ENCODE peak calls at places on chromosomes 16 and 17, in ten cellular contexts. One of them, this sample, is unnamed.

GRCh38 chr16:66568355-66568754 is 2.1 kb downstream of the CMTM1 start:
- DNase-seq in prostate gland: no peak
- DNase-seq in pancreas: no peak
- DNase-seq in cardiac muscle cell: no peak
- DNase-seq in hepatocyte: no peak
- DNase-seq in A549: no peak
- DNase-seq in right lobe of liver: no peak
- DNase-seq in body of pancreas: no peak
- DNase-seq in heart right ventricle: no peak
- DNase-seq in tibial artery: no peak
- DNase-seq in this sample: no peak

GRCh38 chr17:80095038-80095843 is 6.1 kb upstream of the GAA start:
- DNase-seq in prostate gland: no peak
- DNase-seq in pancreas: peak
- DNase-seq in cardiac muscle cell: no peak
- DNase-seq in hepatocyte: peak
- DNase-seq in A549: no peak
- DNase-seq in right lobe of liver: no peak
- DNase-seq in body of pancreas: no peak
- DNase-seq in heart right ventricle: no peak
- DNase-seq in tibial artery: no peak
- DNase-seq in this sample: no peak

GRCh38 chr16:77298638-77299360 is 99.6 kb downstream of the SYCE1L start:
- DNase-seq in prostate gland: no peak
- DNase-seq in pancreas: no peak
- DNase-seq in cardiac muscle cell: no peak
- DNase-seq in hepatocyte: peak
- DNase-seq in A549: peak
- DNase-seq in right lobe of liver: no peak
- DNase-seq in body of pancreas: no peak
- DNase-seq in heart right ventricle: no peak
- DNase-seq in tibial artery: no peak
- DNase-seq in this sample: peak

GRCh38 chr17:33021731-33022408 is 30.2 kb downstream of the SPACA3 start:
- DNase-seq in prostate gland: no peak
- DNase-seq in pancreas: no peak
- DNase-seq in cardiac muscle cell: peak
- DNase-seq in hepatocyte: no peak
- DNase-seq in A549: no peak
- DNase-seq in right lobe of liver: no peak
- DNase-seq in body of pancreas: no peak
- DNase-seq in heart right ventricle: no peak
- DNase-seq in tibial artery: no peak
- DNase-seq in this sample: no peak

GRCh38 chr16:81576696-81577095 is 132.1 kb downstream of the CMIP start:
- DNase-seq in prostate gland: no peak
- DNase-seq in pancreas: no peak
- DNase-seq in cardiac muscle cell: no peak
- DNase-seq in hepatocyte: no peak
- DNase-seq in A549: no peak
- DNase-seq in right lobe of liver: no peak
- DNase-seq in body of pancreas: no peak
- DNase-seq in heart right ventricle: no peak
- DNase-seq in tibial artery: no peak
- DNase-seq in this sample: no peak

GRCh38 chr16:11178424-11178823 is 77.6 kb downstream of the SOCS1 start:
- DNase-seq in prostate gland: no peak
- DNase-seq in pancreas: no peak
- DNase-seq in cardiac muscle cell: no peak
- DNase-seq in hepatocyte: no peak
- DNase-seq in A549: no peak
- DNase-seq in right lobe of liver: no peak
- DNase-seq in body of pancreas: no peak
- DNase-seq in heart right ventricle: no peak
- DNase-seq in tibial artery: no peak
- DNase-seq in this sample: no peak

GRCh38 chr16:15482068-15482747 is 47.8 kb downstream of the BMERB1 start:
- DNase-seq in prostate gland: peak
- DNase-seq in pancreas: peak
- DNase-seq in cardiac muscle cell: no peak
- DNase-seq in hepatocyte: peak
- DNase-seq in A549: peak
- DNase-seq in right lobe of liver: peak
- DNase-seq in body of pancreas: peak
- DNase-seq in heart right ventricle: peak
- DNase-seq in tibial artery: no peak
- DNase-seq in this sample: peak

GRCh38 chr17:17546399-17547185 is 44.9 kb downstream of the PEMT start:
- DNase-seq in prostate gland: no peak
- DNase-seq in pancreas: peak
- DNase-seq in cardiac muscle cell: no peak
- DNase-seq in hepatocyte: no peak
- DNase-seq in A549: no peak
- DNase-seq in right lobe of liver: no peak
- DNase-seq in body of pancreas: no peak
- DNase-seq in heart right ventricle: no peak
- DNase-seq in tibial artery: no peak
- DNase-seq in this sample: no peak

GRCh38 chr16:47848481-47849109 is 307.2 kb downstream of the ABCC12 start:
- DNase-seq in prostate gland: no peak
- DNase-seq in pancreas: no peak
- DNase-seq in cardiac muscle cell: no peak
- DNase-seq in hepatocyte: no peak
- DNase-seq in A549: no peak
- DNase-seq in right lobe of liver: no peak
- DNase-seq in body of pancreas: peak
- DNase-seq in heart right ventricle: no peak
- DNase-seq in tibial artery: no peak
- DNase-seq in this sample: peak

GRCh38 chr16:1823821-1824220 is 2.8 kb downstream of the HAGH start:
- DNase-seq in prostate gland: no peak
- DNase-seq in pancreas: no peak
- DNase-seq in cardiac muscle cell: peak
- DNase-seq in hepatocyte: peak
- DNase-seq in A549: peak
- DNase-seq in right lobe of liver: peak
- DNase-seq in body of pancreas: peak
- DNase-seq in heart right ventricle: no peak
- DNase-seq in tibial artery: no peak
- DNase-seq in this sample: peak

GRCh38 chr16:73152731-73153130 is 104.8 kb upstream of the ZFHX3 start:
- DNase-seq in prostate gland: no peak
- DNase-seq in pancreas: no peak
- DNase-seq in cardiac muscle cell: peak
- DNase-seq in hepatocyte: peak
- DNase-seq in A549: no peak
- DNase-seq in right lobe of liver: no peak
- DNase-seq in body of pancreas: no peak
- DNase-seq in heart right ventricle: no peak
- DNase-seq in tibial artery: no peak
- DNase-seq in this sample: no peak

GRCh38 chr17:58272367-58273280 is 8.1 kb downstream of the MPO start:
- DNase-seq in prostate gland: no peak
- DNase-seq in pancreas: no peak
- DNase-seq in cardiac muscle cell: no peak
- DNase-seq in hepatocyte: no peak
- DNase-seq in A549: peak
- DNase-seq in right lobe of liver: no peak
- DNase-seq in body of pancreas: no peak
- DNase-seq in heart right ventricle: no peak
- DNase-seq in tibial artery: no peak
- DNase-seq in this sample: no peak

GRCh38 chr16:2204727-2205103 is 539 bp upstream of the MLST8 start:
- DNase-seq in prostate gland: no peak
- DNase-seq in pancreas: no peak
- DNase-seq in cardiac muscle cell: no peak
- DNase-seq in hepatocyte: no peak
- DNase-seq in A549: no peak
- DNase-seq in right lobe of liver: no peak
- DNase-seq in body of pancreas: no peak
- DNase-seq in heart right ventricle: no peak
- DNase-seq in tibial artery: no peak
- DNase-seq in this sample: no peak

DNA sequence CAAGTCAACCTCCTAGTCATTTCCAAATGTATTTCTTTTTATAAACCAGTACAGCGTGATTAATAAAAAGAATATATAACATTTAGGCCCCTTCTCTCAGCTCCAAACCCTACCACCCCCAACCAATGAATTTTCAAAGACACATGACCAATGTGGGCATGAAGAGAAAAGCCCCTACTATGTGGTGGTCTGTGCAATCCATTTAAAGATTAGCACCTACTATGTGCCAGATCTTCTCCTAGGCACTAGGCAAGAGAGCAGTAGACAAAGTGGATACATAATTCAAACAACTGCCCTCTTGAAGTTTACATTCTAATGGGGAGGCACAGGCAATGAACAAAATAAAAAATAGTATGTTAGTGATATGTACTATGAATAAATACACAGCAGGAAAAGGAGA is 19.4 kb downstream of the AXIN2 start:
- DNase-seq in prostate gland: no peak
- DNase-seq in pancreas: no peak
- DNase-seq in cardiac muscle cell: no peak
- DNase-seq in hepatocyte: no peak
- DNase-seq in A549: no peak
- DNase-seq in right lobe of liver: no peak
- DNase-seq in body of pancreas: no peak
- DNase-seq in heart right ventricle: no peak
- DNase-seq in tibial artery: no peak
- DNase-seq in this sample: no peak
- H3K27ac ChIP-seq in prostate gland: no peak
- H3K27ac ChIP-seq in pancreas: no peak
- H3K27ac ChIP-seq in cardiac muscle cell: no peak
- H3K27ac ChIP-seq in hepatocyte: no peak
- H3K27ac ChIP-seq in A549: no peak
- H3K27ac ChIP-seq in right lobe of liver: no peak
- H3K27ac ChIP-seq in body of pancreas: no peak
- H3K27ac ChIP-seq in heart right ventricle: no peak
- H3K27ac ChIP-seq in tibial artery: no peak
- H3K27ac ChIP-seq in this sample: no peak

GRCh38 chr16:23183486-23183862 is 929 bp downstream of the SCNN1G start:
- DNase-seq in prostate gland: no peak
- DNase-seq in pancreas: no peak
- DNase-seq in cardiac muscle cell: no peak
- DNase-seq in hepatocyte: no peak
- DNase-seq in A549: no peak
- DNase-seq in right lobe of liver: no peak
- DNase-seq in body of pancreas: no peak
- DNase-seq in heart right ventricle: no peak
- DNase-seq in tibial artery: no peak
- DNase-seq in this sample: no peak

GRCh38 chr16:23188911-23189310 is 6.4 kb downstream of the SCNN1G start:
- DNase-seq in prostate gland: no peak
- DNase-seq in pancreas: no peak
- DNase-seq in cardiac muscle cell: no peak
- DNase-seq in hepatocyte: no peak
- DNase-seq in A549: no peak
- DNase-seq in right lobe of liver: no peak
- DNase-seq in body of pancreas: no peak
- DNase-seq in heart right ventricle: no peak
- DNase-seq in tibial artery: no peak
- DNase-seq in this sample: no peak

GRCh38 chr16:23185661-23186060 is 3.1 kb downstream of the SCNN1G start:
- DNase-seq in prostate gland: no peak
- DNase-seq in pancreas: peak
- DNase-seq in cardiac muscle cell: no peak
- DNase-seq in hepatocyte: no peak
- DNase-seq in A549: no peak
- DNase-seq in right lobe of liver: no peak
- DNase-seq in body of pancreas: peak
- DNase-seq in heart right ventricle: no peak
- DNase-seq in tibial artery: no peak
- DNase-seq in this sample: no peak

GRCh38 chr16:23186171-23186570 is 3.6 kb downstream of the SCNN1G start:
- DNase-seq in prostate gland: no peak
- DNase-seq in pancreas: no peak
- DNase-seq in cardiac muscle cell: no peak
- DNase-seq in hepatocyte: no peak
- DNase-seq in A549: no peak
- DNase-seq in right lobe of liver: no peak
- DNase-seq in body of pancreas: no peak
- DNase-seq in heart right ventricle: no peak
- DNase-seq in tibial artery: no peak
- DNase-seq in this sample: no peak

GRCh38 chr16:23187341-23187740 is 4.8 kb downstream of the SCNN1G start:
- DNase-seq in prostate gland: no peak
- DNase-seq in pancreas: no peak
- DNase-seq in cardiac muscle cell: no peak
- DNase-seq in hepatocyte: no peak
- DNase-seq in A549: no peak
- DNase-seq in right lobe of liver: no peak
- DNase-seq in body of pancreas: no peak
- DNase-seq in heart right ventricle: no peak
- DNase-seq in tibial artery: no peak
- DNase-seq in this sample: no peak
- TF ChIP-seq CTCF in prostate gland: no peak
- TF ChIP-seq CTCF in pancreas: no peak
- TF ChIP-seq CTCF in cardiac muscle cell: no peak
- TF ChIP-seq CTCF in hepatocyte: no peak
- TF ChIP-seq CTCF in A549: no peak
- TF ChIP-seq CTCF in right lobe of liver: no peak
- TF ChIP-seq CTCF in body of pancreas: no peak
- TF ChIP-seq CTCF in heart right ventricle: no peak
- TF ChIP-seq CTCF in tibial artery: no peak
- TF ChIP-seq CTCF in this sample: no peak

GRCh38 chr17:1025733-1026598 is 29.0 kb downstream of the TIMM22 start:
- DNase-seq in prostate gland: no peak
- DNase-seq in pancreas: no peak
- DNase-seq in cardiac muscle cell: no peak
- DNase-seq in hepatocyte: no peak
- DNase-seq in A549: no peak
- DNase-seq in right lobe of liver: no peak
- DNase-seq in body of pancreas: no peak
- DNase-seq in heart right ventricle: no peak
- DNase-seq in tibial artery: no peak
- DNase-seq in this sample: no peak
- H3K27ac ChIP-seq in prostate gland: no peak
- H3K27ac ChIP-seq in pancreas: no peak
- H3K27ac ChIP-seq in cardiac muscle cell: no peak
- H3K27ac ChIP-seq in hepatocyte: no peak
- H3K27ac ChIP-seq in A549: no peak
- H3K27ac ChIP-seq in right lobe of liver: no peak
- H3K27ac ChIP-seq in body of pancreas: no peak
- H3K27ac ChIP-seq in heart right ventricle: peak
- H3K27ac ChIP-seq in tibial artery: peak
- H3K27ac ChIP-seq in this sample: no peak

DNA sequence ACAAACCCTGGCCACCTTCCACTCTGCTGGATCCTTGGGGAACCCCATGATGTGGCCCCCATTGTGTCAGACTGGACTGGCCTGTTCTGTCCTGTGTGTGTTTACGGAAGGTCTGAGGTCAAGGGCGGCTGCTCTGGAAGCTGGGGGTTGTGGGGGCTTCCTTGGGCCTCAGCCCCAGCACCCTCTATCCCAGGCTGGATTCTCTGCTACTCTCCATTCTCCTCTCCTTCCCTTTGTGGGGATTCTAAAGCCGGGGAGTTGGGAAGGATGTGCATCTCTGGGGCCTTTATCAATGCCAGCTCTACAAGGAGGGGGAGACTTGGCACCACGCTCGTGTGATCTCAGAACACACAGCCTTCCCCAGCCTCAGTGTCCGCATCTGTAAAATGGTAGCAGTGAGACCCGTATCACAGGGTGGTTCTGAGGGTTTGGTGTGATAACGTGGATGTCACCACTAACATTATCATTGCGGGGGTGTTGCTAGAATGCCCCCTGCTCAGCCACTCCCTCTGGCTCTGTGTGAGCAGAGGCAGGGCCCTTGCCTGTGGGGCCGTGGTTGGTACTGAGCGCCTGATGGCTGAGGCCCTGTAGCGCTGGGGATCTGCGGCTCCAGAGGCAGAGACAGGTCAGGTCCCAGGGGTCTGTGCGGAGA is 18.1 kb downstream of the ADGRG1 start:
- DNase-seq in prostate gland: no peak
- DNase-seq in pancreas: no peak
- DNase-seq in cardiac muscle cell: no peak
- DNase-seq in hepatocyte: no peak
- DNase-seq in A549: no peak
- DNase-seq in right lobe of liver: no peak
- DNase-seq in body of pancreas: no peak
- DNase-seq in heart right ventricle: no peak
- DNase-seq in tibial artery: no peak
- DNase-seq in this sample: no peak
- TF ChIP-seq CTCF in prostate gland: no peak
- TF ChIP-seq CTCF in pancreas: no peak
- TF ChIP-seq CTCF in cardiac muscle cell: no peak
- TF ChIP-seq CTCF in hepatocyte: no peak
- TF ChIP-seq CTCF in A549: no peak
- TF ChIP-seq CTCF in right lobe of liver: no peak
- TF ChIP-seq CTCF in body of pancreas: no peak
- TF ChIP-seq CTCF in heart right ventricle: no peak
- TF ChIP-seq CTCF in tibial artery: no peak
- TF ChIP-seq CTCF in this sample: no peak

This sample was measured in RWPE1.